ENCODE peak calls at places on chromosomes 1 and 21, in ten cellular contexts. U is K562, E is endothelial cell of umbilical vein, T is HCT116, M is A549, S is WTC11, O is SK-N-SH, A is GM12878, H is H1, B is HepG2. P is an unnamed sample.

GRCh38 chr1:1619917-1620361 is 4.6 kb downstream of the MIB2 start:
- DNase-seq in U (peak; percentile 50), E (no peak), T (no peak), M (no peak), S (peak; percentile 67), O (peak; percentile 59), A (no peak), H (peak; percentile 72), B (peak; percentile 31), P (peak; percentile 42)

GRCh38 chr1:43293171-43293570 is 7.6 kb upstream of the TIE1 start:
- DNase-seq in U (no peak), E (no peak), T (no peak), M (no peak), S (no peak), O (no peak), A (no peak), H (no peak), B (no peak), P (no peak)

GRCh38 chr1:1433804-1434130 is 1.7 kb upstream of the VWA1 start:
- DNase-seq in U (no peak), E (peak; percentile 59), T (peak; percentile 56), M (no peak), S (no peak), O (peak; percentile 31), A (no peak), H (no peak), B (no peak), P (peak; percentile 47)

GRCh38 chr21:42142141-42142540 is 71.0 kb downstream of the UMODL1 start:
- DNase-seq in U (no peak), E (no peak), T (no peak), M (no peak), S (no peak), O (no peak), A (no peak), H (no peak), B (no peak), P (no peak)

GRCh38 chr1:154353460-154353904 is 28.2 kb downstream of the ATP8B2 start:
- DNase-seq in U (peak; percentile 73), E (peak; percentile 65), T (peak; percentile 26), M (no peak), S (no peak), O (no peak), A (peak; percentile 7), H (no peak), B (peak; percentile 65), P (peak; percentile 65)

GRCh38 chr1:245084551-245084950 is 70.2 kb upstream of the KIF26B start:
- DNase-seq in U (no peak), E (no peak), T (no peak), M (no peak), S (no peak), O (no peak), A (no peak), H (no peak), B (no peak), P (no peak)

GRCh38 chr1:23905461-23906025 is 7.6 kb downstream of the CNR2 start:
- DNase-seq in U (no peak), E (no peak), T (no peak), M (no peak), S (no peak), O (peak; percentile 80), A (no peak), H (no peak), B (no peak), P (no peak)

GRCh38 chr1:114222920-114223319 is 69.3 kb upstream of the SYT6 start:
- DNase-seq in U (no peak), E (no peak), T (no peak), M (no peak), S (no peak), O (no peak), A (no peak), H (no peak), B (no peak), P (no peak)

GRCh38 chr1:93082313-93082712 is 3.2 kb downstream of the MTF2 start:
- DNase-seq in U (no peak), E (no peak), T (no peak), M (no peak), S (no peak), O (no peak), A (no peak), H (no peak), B (no peak), P (no peak)

GRCh38 chr1:8903410-8903809 is 24.9 kb upstream of the ENO1 start:
- DNase-seq in U (no peak), E (no peak), T (no peak), M (no peak), S (no peak), O (no peak), A (no peak), H (no peak), B (no peak), P (peak; percentile 36)

GRCh38 chr1:207495816-207496792 is at the start of gene CR1:
- DNase-seq in U (peak; percentile 27), E (no peak), T (no peak), M (no peak), S (peak; percentile 29), O (peak; percentile 12), A (no peak), H (peak; percentile 68), B (no peak), P (peak; percentile 82)

DNA sequence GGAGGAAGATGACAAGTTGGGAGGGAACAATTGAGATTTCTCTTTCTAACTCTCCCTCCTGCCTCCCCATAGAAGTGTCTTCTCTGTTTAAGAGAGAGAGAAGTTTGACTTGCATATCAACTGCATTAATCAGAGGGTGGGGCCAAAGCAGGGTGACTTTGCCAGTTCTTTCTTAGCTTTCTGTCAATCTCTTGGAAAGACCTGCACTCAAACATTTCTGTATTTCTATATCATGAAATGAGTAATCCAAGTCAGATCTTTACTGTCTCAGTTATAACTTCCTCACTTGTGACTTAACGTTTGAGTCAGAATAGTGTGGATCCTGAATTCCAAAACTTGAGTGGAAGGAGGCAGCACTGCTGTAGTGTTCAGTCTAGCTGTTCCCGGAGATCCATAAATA is 180.8 kb upstream of the KCNK2 start:
- DNase-seq in U (no peak), E (peak; percentile 70), T (no peak), M (no peak), S (no peak), O (no peak), A (no peak), H (no peak), B (no peak), P (no peak)
- TF ChIP-seq MAX in U (no peak), E (no peak), T (no peak), M (no peak), S (no peak), O (peak; percentile 13), A (no peak), H (no peak), B (no peak), P (no peak)

GRCh38 chr21:33406493-33406892 is 3.3 kb downstream of the IFNGR2 start:
- DNase-seq in U (no peak), E (no peak), T (no peak), M (no peak), S (no peak), O (no peak), A (no peak), H (no peak), B (no peak), P (no peak)
- TF ChIP-seq MAX in U (no peak), E (no peak), T (no peak), M (no peak), S (no peak), O (no peak), A (no peak), H (no peak), B (no peak), P (no peak)

GRCh38 chr1:229129306-229130027 is 141.4 kb upstream of the RAB4A start:
- DNase-seq in U (no peak), E (no peak), T (no peak), M (no peak), S (no peak), O (no peak), A (no peak), H (no peak), B (no peak), P (no peak)

GRCh38 chr1:229124471-229125198 is 146.3 kb upstream of the RAB4A start:
- DNase-seq in U (no peak), E (no peak), T (no peak), M (no peak), S (no peak), O (no peak), A (no peak), H (no peak), B (peak; percentile 73), P (no peak)

GRCh38 chr1:229130028-229130668 is 140.8 kb upstream of the RAB4A start:
- DNase-seq in U (no peak), E (no peak), T (no peak), M (no peak), S (no peak), O (no peak), A (no peak), H (no peak), B (peak; percentile 88), P (peak; percentile 90)

GRCh38 chr1:229128209-229128608 is 142.7 kb upstream of the RAB4A start:
- DNase-seq in U (no peak), E (no peak), T (no peak), M (no peak), S (no peak), O (no peak), A (no peak), H (no peak), B (no peak), P (peak; percentile 35)

DNA sequence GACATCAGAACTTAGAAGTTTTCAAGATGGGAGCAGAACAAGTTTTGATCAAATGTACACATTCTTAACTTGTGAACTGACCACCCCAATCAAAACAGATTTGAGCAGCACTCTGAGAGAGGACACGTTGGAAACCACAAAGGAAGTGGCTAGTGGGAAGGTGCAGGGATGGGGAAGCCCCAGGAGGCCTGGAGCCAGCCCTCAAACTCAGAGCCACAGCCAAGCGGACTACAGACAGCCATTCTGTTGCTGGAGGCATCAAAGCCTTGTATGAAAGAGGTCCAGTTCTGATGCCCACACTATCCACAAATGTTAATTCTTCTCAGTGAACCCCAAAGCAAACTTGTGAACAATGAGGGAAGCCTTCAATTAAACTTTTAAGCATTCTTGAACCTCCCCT is 143.6 kb upstream of the RAB4A start:
- DNase-seq in U (no peak), E (no peak), T (no peak), M (no peak), S (no peak), O (no peak), A (no peak), H (no peak), B (no peak), P (peak; percentile 76)
- TF ChIP-seq MAX in U (no peak), E (no peak), T (no peak), M (no peak), S (no peak), O (no peak), A (no peak), H (no peak), B (no peak), P (no peak)

DNA sequence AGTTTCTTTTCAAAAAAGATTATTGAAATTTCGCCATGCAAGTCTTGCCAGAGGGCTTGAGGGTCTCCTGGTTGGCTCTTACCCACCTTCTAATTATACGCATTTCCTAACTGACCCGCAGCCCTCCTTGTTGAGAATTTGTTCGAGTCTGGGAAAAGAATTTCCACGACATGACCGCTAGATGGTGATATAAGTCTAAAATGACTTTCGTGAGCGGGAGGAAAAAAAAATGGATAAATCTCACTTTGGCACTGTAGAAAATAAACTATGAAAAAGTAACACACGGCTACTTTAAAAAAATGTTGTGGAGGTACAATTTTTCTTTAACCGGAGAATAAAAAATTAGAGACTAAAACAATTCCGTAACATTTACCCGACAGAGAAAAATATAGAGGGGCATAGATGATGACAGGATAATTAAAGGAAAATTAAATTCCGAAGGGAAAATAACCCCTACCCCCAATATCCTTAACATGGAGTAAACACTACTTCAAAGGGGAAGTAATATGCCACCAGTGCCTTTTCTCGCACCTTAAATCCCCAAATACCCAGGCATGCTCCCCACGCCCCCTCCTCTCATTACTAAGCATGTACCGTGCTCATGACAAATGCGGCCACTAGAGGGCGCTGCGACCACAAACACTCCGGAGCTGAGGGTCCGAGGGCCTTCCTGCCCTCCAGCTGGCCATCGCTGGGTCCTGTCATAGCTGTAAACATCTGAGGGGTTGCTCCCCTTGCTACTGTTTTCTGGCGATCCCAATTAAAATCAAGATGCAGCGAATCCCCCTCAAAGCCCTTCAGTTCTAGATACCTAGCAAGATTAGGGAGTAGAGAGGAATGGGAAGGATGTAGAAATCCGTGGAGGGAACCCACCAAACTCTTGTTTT is 266.9 kb downstream of the ASTN1 start:
- DNase-seq in U (peak; percentile 92), E (peak; percentile 49), T (peak; percentile 39), M (peak; percentile 80), S (peak; percentile 92), O (peak; percentile 79), A (no peak), H (peak; percentile 94), B (peak; percentile 56), P (peak; percentile 60)
- TF ChIP-seq MAX in U (no peak), E (no peak), T (no peak), M (no peak), S (no peak), O (no peak), A (no peak), H (peak; percentile 46), B (no peak), P (no peak)